ENCODE peak calls at places on chromosomes 16 and 17, in four cellular contexts. R is activated T-helper 1 cell treated with anti-CD3 and anti-CD28 coated beads, Interleukin-12 subunit alpha, Interleukin-12 subunit beta, Interleukin-2, Interleukin-4 antibody, amounts not matched to agents 30 ng/mL and 10 ng/mL and 1 ng/mL, durations not matched to agents 14 hours and 24 hours and 36 hours; K is HFFc6; F is NCI-H1105. B is an unnamed sample.

GRCh38 chr16:84582958-84583516 is 34.8 kb downstream of the COTL1 start:
- DNase-seq in R (no peak), K (peak), F (no peak), B (peak)

GRCh38 chr17:27284811-27285415 is 9.0 kb upstream of the WSB1 start:
- DNase-seq in R (no peak), K (no peak), F (no peak), B (no peak)

GRCh38 chr17:55728833-55729232 is 6.2 kb upstream of the TMEM100 start:
- DNase-seq in R (no peak), K (no peak), F (no peak), B (no peak)

GRCh38 chr16:24419709-24420108 is 119.7 kb upstream of the RBBP6 start:
- DNase-seq in R (no peak), K (no peak), F (no peak), B (no peak)

GRCh38 chr16:50967827-50968612 is 183.1 kb downstream of the SALL1 start:
- DNase-seq in R (no peak), K (no peak), F (no peak), B (no peak)

GRCh38 chr17:61583242-61583641 is 7.8 kb downstream of the NACA2 start:
- DNase-seq in R (no peak), K (peak), F (no peak), B (peak)

GRCh38 chr16:483351-484075 is 44.0 kb upstream of the CAPN15 start:
- DNase-seq in R (no peak), K (no peak), F (no peak), B (peak)

GRCh38 chr16:85557083-85557975 is 55.8 kb upstream of the GSE1 start:
- DNase-seq in R (peak), K (no peak), F (no peak), B (no peak)

GRCh38 chr17:39054111-39054645 is 87.0 kb upstream of the FBXO47 start:
- DNase-seq in R (no peak), K (no peak), F (no peak), B (peak)

GRCh38 chr16:73196670-73197069 is 148.7 kb upstream of the ZFHX3 start:
- DNase-seq in R (no peak), K (peak), F (no peak), B (peak)

GRCh38 chr17:78137392-78138203 is 7.0 kb downstream of the TMC8 start:
- DNase-seq in R (no peak), K (no peak), F (no peak), B (no peak)

GRCh38 chr17:1967092-1967662 is 58.0 kb downstream of the RTN4RL1 start:
- DNase-seq in R (no peak), K (no peak), F (peak), B (no peak)

GRCh38 chr16:30185683-30186421 is 2.5 kb downstream of the CORO1A start:
- DNase-seq in R (peak), K (no peak), F (no peak), B (no peak)

GRCh38 chr17:47119746-47120520 is 69.2 kb downstream of the CDC27 start:
- DNase-seq in R (no peak), K (peak), F (no peak), B (peak)

GRCh38 chr16:48499822-48500440 is 110.0 kb downstream of the N4BP1 start:
- DNase-seq in R (no peak), K (peak), F (peak), B (peak)

GRCh38 chr16:51153275-51153991 is 2.4 kb upstream of the SALL1 start:
- DNase-seq in R (no peak), K (no peak), F (no peak), B (no peak)

GRCh38 chr17:28575126-28575795 is 1.4 kb downstream of the ALDOC start:
- DNase-seq in R (no peak), K (no peak), F (no peak), B (no peak)

GRCh38 chr16:75836377-75837010 is 110.2 kb upstream of the CPHXL start:
- DNase-seq in R (no peak), K (no peak), F (no peak), B (no peak)

GRCh38 chr16:50744911-50745310 is 3.0 kb downstream of the CYLD start:
- DNase-seq in R (no peak), K (peak), F (no peak), B (no peak)

GRCh38 chr16:65845466-65846209 is 520.9 kb upstream of the CDH5 start:
- DNase-seq in R (no peak), K (peak), F (no peak), B (peak)

GRCh38 chr17:266701-267656 is 85.5 kb upstream of the DOC2B start:
- DNase-seq in R (no peak), K (no peak), F (no peak), B (peak)

GRCh38 chr16:47574091-47575054 is 113.2 kb downstream of the PHKB start:
- DNase-seq in R (no peak), K (no peak), F (peak), B (peak)

GRCh38 chr17:4003131-4003500 is 38.9 kb upstream of the ATP2A3 start:
- DNase-seq in R (no peak), K (no peak), F (no peak), B (no peak)

GRCh38 chr16:81626181-81626674 is 152.9 kb upstream of the PLCG2 start:
- DNase-seq in R (peak), K (peak), F (no peak), B (peak)

GRCh38 chr17:50136096-50136687 is 6.2 kb upstream of the SAMD14 start:
- DNase-seq in R (no peak), K (no peak), F (no peak), B (no peak)

GRCh38 chr16:30867747-30868146 is 26.1 kb downstream of the BCL7C start:
- DNase-seq in R (no peak), K (peak), F (no peak), B (no peak)

GRCh38 chr17:76547183-76547641 is 7.4 kb downstream of the PRCD start:
- DNase-seq in R (peak), K (peak), F (peak), B (no peak)

GRCh38 chr16:88616736-88617135 is 21.6 kb upstream of the IL17C start:
- DNase-seq in R (no peak), K (no peak), F (no peak), B (no peak)

GRCh38 chr16:30186782-30187555 is 3.6 kb downstream of the CORO1A start:
- DNase-seq in R (peak), K (peak), F (no peak), B (no peak)

GRCh38 chr16:8632675-8633182 is 11.2 kb downstream of the METTL22 start:
- DNase-seq in R (no peak), K (no peak), F (no peak), B (no peak)

GRCh38 chr17:75622071-75622470 is 11.2 kb upstream of the SMIM5 start:
- DNase-seq in R (no peak), K (no peak), F (no peak), B (no peak)

GRCh38 chr17:2179615-2180295 is 123.8 kb downstream of the SMG6 start:
- DNase-seq in R (no peak), K (peak), F (peak), B (peak)

GRCh38 chr16:75007443-75007842 is 8.6 kb downstream of the ZNRF1 start:
- DNase-seq in R (no peak), K (no peak), F (no peak), B (no peak)

GRCh38 chr16:87713469-87714229 is 52.1 kb downstream of the KLHDC4 start:
- DNase-seq in R (no peak), K (no peak), F (no peak), B (no peak)

GRCh38 chr17:17062356-17062755 is 20.1 kb downstream of the MPRIP start:
- DNase-seq in R (no peak), K (no peak), F (no peak), B (no peak)

GRCh38 chr17:77718669-77718961 is 239.9 kb upstream of the TNRC6C start:
- DNase-seq in R (no peak), K (no peak), F (no peak), B (no peak)

GRCh38 chr16:88939814-88940195 is 37.2 kb downstream of the CBFA2T3 start:
- DNase-seq in R (no peak), K (no peak), F (no peak), B (no peak)

GRCh38 chr16:68259421-68259820 is 4.9 kb upstream of the SLC7A6 start:
- DNase-seq in R (no peak), K (no peak), F (no peak), B (no peak)

GRCh38 chr16:3912897-3913296 is 32.4 kb upstream of the CREBBP start:
- DNase-seq in R (no peak), K (no peak), F (no peak), B (no peak)

GRCh38 chr17:61209524-61209923 is 190.1 kb upstream of the TBX2 start:
- DNase-seq in R (no peak), K (no peak), F (no peak), B (peak)